ENCODE peak calls at places on chromosomes 16 and 17, in eight cellular contexts. R, Z, Q, F, C, V, M and O are unnamed samples.

GRCh38 chr17:4329838-4330237 is 36.6 kb downstream of the UBE2G1 start:
- DNase-seq in V (peak), C (no peak), Z (no peak), R (peak), Q (no peak), F (no peak), M (no peak), O (no peak)

GRCh38 chr16:15682105-15682570 is 32.1 kb downstream of the NDE1 start:
- DNase-seq in M (peak), F (peak), C (peak), Z (peak), R (peak), V (peak), Q (peak), O (no peak)

GRCh38 chr16:21145738-21146137 is 4.9 kb downstream of the DNAH3 start:
- DNase-seq in F (no peak), V (no peak), Z (no peak), Q (no peak), M (no peak), C (no peak), R (no peak), O (no peak)

GRCh38 chr17:17416007-17416399 is 60.8 kb upstream of the MED9 start:
- DNase-seq in Z (no peak), C (no peak), F (no peak), V (peak), R (peak), Q (peak), M (no peak), O (peak)

GRCh38 chr17:78988152-78988551 is 8.4 kb upstream of the LGALS3BP start:
- DNase-seq in Q (no peak), R (no peak), C (no peak), M (no peak), F (no peak), V (no peak), Z (no peak), O (no peak)

GRCh38 chr17:28599311-28600184 is 723 bp upstream of the SPAG5 start:
- DNase-seq in M (peak), C (peak), V (peak), R (peak), Z (peak), Q (peak), F (no peak), O (no peak)

GRCh38 chr17:8345052-8345690 is 5.5 kb downstream of the ODF4 start:
- DNase-seq in Q (no peak), M (no peak), V (no peak), R (no peak), C (no peak), F (no peak), Z (no peak), O (no peak)

GRCh38 chr17:35314415-35315216 is 58.8 kb downstream of the SLFN11 start:
- DNase-seq in C (no peak), Q (peak), R (no peak), V (peak), M (no peak), Z (no peak), F (peak), O (no peak)

GRCh38 chr17:45228985-45229517 is 7.4 kb downstream of the FMNL1 start:
- DNase-seq in Q (peak), Z (peak), V (peak), C (peak), F (peak), R (peak), M (peak), O (no peak)

GRCh38 chr16:72637306-72637705 is 410.6 kb downstream of the ZFHX3 start:
- DNase-seq in R (peak), Q (no peak), V (peak), C (no peak), F (no peak), M (no peak), Z (no peak), O (no peak)

GRCh38 chr16:22123759-22124490 is 31.6 kb downstream of the VWA3A start:
- DNase-seq in Q (no peak), Z (no peak), M (no peak), R (no peak), V (no peak), C (no peak), F (no peak), O (no peak)

GRCh38 chr17:41324180-41325075 is 8.9 kb upstream of the KRTAP17-1 start:
- DNase-seq in V (peak), R (peak), F (no peak), Z (no peak), M (no peak), C (no peak), Q (peak), O (no peak)

GRCh38 chr16:73053379-73054130 is 5.6 kb upstream of the ZFHX3 start:
- DNase-seq in R (peak), V (peak), C (no peak), Z (no peak), Q (peak), M (no peak), F (no peak), O (peak)

GRCh38 chr16:86508947-86509758 is 1.2 kb upstream of the FOXF1 start:
- DNase-seq in M (peak), R (peak), V (peak), F (peak), Z (no peak), C (no peak), Q (peak), O (no peak)

GRCh38 chr17:68391561-68392268 is 65.6 kb downstream of the WIPI1 start:
- DNase-seq in V (no peak), Z (no peak), M (no peak), C (no peak), F (no peak), Q (no peak), R (no peak), O (no peak)

GRCh38 chr16:83269541-83269940 is 538.2 kb upstream of the HSBP1 start:
- DNase-seq in V (no peak), C (no peak), Z (no peak), Q (no peak), F (no peak), R (no peak), M (no peak), O (no peak)

GRCh38 chr17:82696916-82697807 is 1.3 kb downstream of the RAB40B start:
- DNase-seq in Q (no peak), R (no peak), C (no peak), Z (no peak), M (no peak), F (peak), V (peak), O (no peak)

GRCh38 chr17:50363217-50364060 is 9.5 kb downstream of the MRPL27 start:
- DNase-seq in Z (no peak), R (no peak), M (no peak), C (no peak), Q (peak), F (no peak), V (no peak), O (peak)

GRCh38 chr17:978110-979093 is 1.2 kb downstream of the NXN start:
- DNase-seq in M (peak), Z (no peak), F (peak), C (no peak), V (peak), Q (peak), R (peak), O (no peak)

GRCh38 chr16:23941963-23942564 is 106.3 kb downstream of the PRKCB start:
- DNase-seq in R (no peak), Z (no peak), M (no peak), V (no peak), C (no peak), Q (no peak), F (no peak), O (no peak)

GRCh38 chr17:76524598-76525512 is 12.7 kb downstream of the CYGB start:
- DNase-seq in M (peak), V (peak), Q (no peak), F (no peak), C (no peak), R (no peak), Z (no peak), O (peak)

GRCh38 chr17:33696102-33696501 is 403.0 kb upstream of the ASIC2 start:
- DNase-seq in M (no peak), C (no peak), V (no peak), R (no peak), F (peak), Q (no peak), Z (no peak), O (no peak)

GRCh38 chr16:9846362-9847099 is 335.7 kb downstream of the GRIN2A start:
- DNase-seq in M (no peak), V (peak), Z (no peak), R (no peak), Q (no peak), C (no peak), F (no peak), O (no peak)

GRCh38 chr17:55305321-55306087 is 40.7 kb downstream of the HLF start:
- DNase-seq in Q (no peak), M (no peak), Z (no peak), R (no peak), V (no peak), F (no peak), C (no peak), O (no peak)

GRCh38 chr17:40901981-40902862 is 17.2 kb upstream of the KRT20 start:
- DNase-seq in Q (no peak), Z (no peak), R (peak), F (no peak), C (no peak), M (no peak), V (peak), O (no peak)

GRCh38 chr17:74202879-74203432 is 522 bp upstream of the RPL38 start:
- DNase-seq in F (no peak), V (peak), M (no peak), Q (no peak), R (no peak), Z (no peak), C (no peak), O (no peak)

GRCh38 chr16:89308391-89309333 is 91.2 kb downstream of the ZNF778 start:
- DNase-seq in Z (no peak), F (peak), R (no peak), M (no peak), Q (peak), V (no peak), C (peak), O (no peak)

GRCh38 chr16:11296351-11296705 is 15.2 kb upstream of the PRM1 start:
- DNase-seq in C (no peak), Q (no peak), R (no peak), V (no peak), F (no peak), M (no peak), Z (no peak), O (no peak)

GRCh38 chr17:46035112-46035818 is 36.2 kb downstream of the STH start:
- DNase-seq in R (peak), Z (no peak), C (no peak), V (no peak), Q (no peak), F (no peak), M (no peak), O (no peak)

GRCh38 chr17:30970757-30971567 is at the start of gene RNF135:
- DNase-seq in C (peak), V (peak), M (peak), R (peak), Z (peak), F (peak), Q (peak), O (no peak)

GRCh38 chr16:68291227-68291626 is 19.5 kb downstream of the SLC7A6OS start:
- DNase-seq in V (no peak), R (no peak), C (no peak), Z (no peak), F (no peak), M (no peak), Q (no peak), O (no peak)

GRCh38 chr16:58428621-58429557 is 36.6 kb downstream of the GINS3 start:
- DNase-seq in M (no peak), F (no peak), C (no peak), V (no peak), R (no peak), Z (no peak), Q (no peak), O (no peak)

GRCh38 chr16:10612649-10613179 is 32.3 kb upstream of the EMP2 start:
- DNase-seq in M (no peak), Z (no peak), C (no peak), F (no peak), Q (no peak), R (no peak), V (no peak), O (no peak)

GRCh38 chr16:4608704-4608980 is 6.0 kb downstream of the UBALD1 start:
- DNase-seq in R (no peak), V (no peak), Q (no peak), C (no peak), F (no peak), Z (no peak), M (no peak), O (no peak)

GRCh38 chr16:88888057-88888777 is 21.8 kb upstream of the PABPN1L start:
- DNase-seq in M (no peak), F (no peak), R (no peak), Z (no peak), V (no peak), Q (no peak), C (no peak), O (no peak)

GRCh38 chr16:86625029-86625428 is 46.7 kb downstream of the FOXL1 start:
- DNase-seq in M (no peak), Z (no peak), C (no peak), R (peak), V (peak), Q (no peak), F (no peak), O (peak)

GRCh38 chr17:65514541-65514940 is 46.9 kb downstream of the AXIN2 start:
- DNase-seq in F (no peak), Z (no peak), V (no peak), C (no peak), Q (no peak), R (peak), M (no peak), O (no peak)

GRCh38 chr17:17224137-17224536 is 12.8 kb downstream of the FLCN start:
- DNase-seq in V (no peak), Q (no peak), M (no peak), C (no peak), Z (no peak), F (no peak), R (no peak), O (no peak)

GRCh38 chr17:70736375-70736957 is 567.1 kb downstream of the KCNJ2 start:
- DNase-seq in Z (no peak), R (no peak), C (no peak), F (no peak), V (no peak), Q (no peak), M (no peak), O (no peak)